ENCODE peak calls at places on chromosomes 4 and X, in eight cellular contexts. L is activated CD4-positive, CD25-positive, alpha-beta regulatory T cell treated with anti-CD3 and anti-CD28 coated beads, Interleukin-2, amount 50 U/mL, for 72 hours; N is GM06990; O is left cardiac atrium; U is naive B cell; X is D341Med; M is adipocyte; C is H7. I is an unnamed sample.

GRCh38 chrX:20118065-20118824 is 1.5 kb upstream of the MAP7D2 start:
- DNase-seq in L (no peak), N (no peak), O (no peak), U (no peak), X (no peak), M (no peak), C (no peak), I (no peak)

GRCh38 chr4:121138014-121138413 is 26.1 kb downstream of the TNIP3 start:
- DNase-seq in L (no peak), N (peak), O (no peak), U (no peak), X (no peak), M (no peak), C (no peak), I (no peak)

GRCh38 chrX:106997611-106998010 is 2.4 kb downstream of the MORC4 start:
- DNase-seq in L (no peak), N (no peak), O (no peak), U (no peak), X (no peak), M (no peak), C (no peak), I (no peak)

GRCh38 chr4:183392377-183392776 is 52.1 kb upstream of the CDKN2AIP start:
- DNase-seq in L (no peak), N (no peak), O (no peak), U (no peak), X (no peak), M (no peak), C (no peak), I (no peak)

GRCh38 chr4:4981827-4982226 is 37.4 kb downstream of the CYTL1 start:
- DNase-seq in L (no peak), N (no peak), O (no peak), U (no peak), X (no peak), M (no peak), C (no peak), I (no peak)

GRCh38 chr4:129926936-129927335 is 831.0 kb downstream of the C4orf33 start:
- DNase-seq in L (no peak), N (no peak), O (no peak), U (no peak), X (no peak), M (peak), C (no peak), I (no peak)

GRCh38 chrX:12153741-12154140 is 15.5 kb downstream of the FRMPD4 start:
- DNase-seq in L (no peak), N (no peak), O (no peak), U (no peak), X (no peak), M (no peak), C (no peak), I (no peak)

GRCh38 chr4:992297-993110 is 700 bp downstream of the SLC26A1 start:
- DNase-seq in L (no peak), N (no peak), O (peak), U (no peak), X (no peak), M (no peak), C (no peak), I (no peak)

GRCh38 chr4:182600093-182600492 is 317.1 kb downstream of the DCTD start:
- DNase-seq in L (no peak), N (no peak), O (no peak), U (no peak), X (peak), M (no peak), C (no peak), I (no peak)

GRCh38 chr4:7980036-7980435 is 40.4 kb upstream of the AFAP1 start:
- DNase-seq in L (no peak), N (no peak), O (no peak), U (no peak), X (no peak), M (no peak), C (no peak), I (no peak)

GRCh38 chr4:17094811-17095210 is 196.4 kb upstream of the LDB2 start:
- DNase-seq in L (no peak), N (no peak), O (no peak), U (no peak), X (no peak), M (no peak), C (no peak), I (no peak)

GRCh38 chrX:78517124-78517523 is 142.0 kb downstream of the RTL3 start:
- DNase-seq in L (no peak), N (peak), O (no peak), U (no peak), X (no peak), M (no peak), C (no peak), I (no peak)

GRCh38 chr4:92514632-92515031 is 210.9 kb downstream of the GRID2 start:
- DNase-seq in L (no peak), N (no peak), O (no peak), U (no peak), X (no peak), M (no peak), C (no peak), I (no peak)

GRCh38 chrX:153744210-153745066 is 19.6 kb upstream of the PLXNB3 start:
- DNase-seq in L (no peak), N (no peak), O (no peak), U (no peak), X (no peak), M (no peak), C (peak), I (peak)

GRCh38 chrX:84712621-84713020 is 210.4 kb upstream of the HDX start:
- DNase-seq in L (no peak), N (no peak), O (no peak), U (no peak), X (no peak), M (no peak), C (no peak), I (no peak)

GRCh38 chr4:114087596-114088230 is 108.3 kb upstream of the ARSJ start:
- DNase-seq in L (no peak), N (no peak), O (no peak), U (no peak), X (no peak), M (peak), C (no peak), I (no peak)

GRCh38 chr4:17695341-17695740 is 80.9 kb downstream of the MED28 start:
- DNase-seq in L (no peak), N (no peak), O (no peak), U (no peak), X (no peak), M (no peak), C (no peak), I (no peak)

GRCh38 chr4:37891221-37892159 is 606 bp downstream of the TBC1D1 start:
- DNase-seq in L (peak), N (peak), O (peak), U (peak), X (no peak), M (peak), C (peak), I (peak)

GRCh38 chrX:13102636-13103035 is 58.2 kb upstream of the FAM9C start:
- DNase-seq in L (no peak), N (no peak), O (no peak), U (no peak), X (no peak), M (peak), C (no peak), I (no peak)

GRCh38 chrX:10022580-10023245 is 55.6 kb downstream of the CLDN34 start:
- DNase-seq in L (no peak), N (no peak), O (peak), U (no peak), X (peak), M (no peak), C (no peak), I (peak)

GRCh38 chr4:6876440-6876839 is 33.2 kb upstream of the TBC1D14 start:
- DNase-seq in L (no peak), N (no peak), O (no peak), U (no peak), X (no peak), M (peak), C (no peak), I (no peak)

GRCh38 chrX:57121162-57121741 is at the start of gene SPIN2B:
- DNase-seq in L (peak), N (peak), O (peak), U (peak), X (peak), M (peak), C (peak), I (peak)

GRCh38 chr4:55184600-55185523 is 59.5 kb upstream of the KDR start:
- DNase-seq in L (no peak), N (no peak), O (peak), U (no peak), X (peak), M (peak), C (peak), I (peak)

GRCh38 chrX:11143931-11144678 is 33.0 kb downstream of the HCCS start:
- DNase-seq in L (peak), N (peak), O (peak), U (peak), X (peak), M (peak), C (peak), I (peak)

I was measured in WERI-Rb-1.